ENCODE peak calls at places on chromosome 20, in nine cellular contexts. H, O, V, R, X, F, I, T and U are unnamed samples.

GRCh38 chr20:41692479-41693135 is 74.4 kb upstream of the CHD6 start:
- DNase-seq in I (peak), H (peak), V (peak), X (peak), R (peak), O (peak), T (peak), F (peak), U (no peak)

GRCh38 chr20:48098099-48098498 is 312.8 kb upstream of the SULF2 start:
- DNase-seq in O (no peak), I (no peak), V (no peak), X (no peak), T (no peak), R (no peak), F (no peak), H (no peak), U (no peak)

GRCh38 chr20:9578584-9578983 is 64.2 kb downstream of the LAMP5 start:
- DNase-seq in T (no peak), X (no peak), F (no peak), H (no peak), V (no peak), O (no peak), R (no peak), I (no peak), U (no peak)

GRCh38 chr20:51492167-51493092 is 50.1 kb downstream of the NFATC2 start:
- DNase-seq in T (no peak), X (peak), H (peak), I (peak), O (no peak), V (peak), R (no peak), F (no peak), U (no peak)

GRCh38 chr20:44720617-44720993 is 5.4 kb downstream of the CCN5 start:
- DNase-seq in T (peak), F (no peak), I (no peak), R (peak), O (peak), X (no peak), H (peak), V (no peak), U (peak)

GRCh38 chr20:36827541-36828279 is 48.2 kb upstream of the TLDC2 start:
- DNase-seq in H (no peak), V (peak), T (peak), I (no peak), X (peak), R (no peak), O (no peak), F (peak), U (no peak)

GRCh38 chr20:18428490-18429173 is 38.2 kb downstream of the DZANK1 start:
- DNase-seq in V (peak), T (no peak), I (no peak), F (no peak), H (no peak), R (peak), O (no peak), X (peak), U (no peak)

GRCh38 chr20:25738198-25738597 is 41.5 kb upstream of the ZNF337 start:
- DNase-seq in T (no peak), F (no peak), O (no peak), X (no peak), I (no peak), V (no peak), H (no peak), R (no peak), U (no peak)

GRCh38 chr20:47355489-47356219 is 845 bp downstream of the ZMYND8 start:
- DNase-seq in R (no peak), O (no peak), H (no peak), V (no peak), T (no peak), I (no peak), F (no peak), X (no peak), U (peak)

GRCh38 chr20:33255005-33255404 is 19.2 kb downstream of the BPIFA1 start:
- DNase-seq in R (no peak), I (no peak), X (no peak), F (no peak), O (no peak), T (no peak), H (no peak), V (no peak), U (no peak)

GRCh38 chr20:6575912-6576391 is 191.5 kb upstream of the BMP2 start:
- DNase-seq in X (no peak), R (no peak), O (no peak), H (no peak), T (no peak), V (no peak), I (no peak), F (no peak), U (peak)

GRCh38 chr20:4560667-4561066 is 161.0 kb upstream of the PRND start:
- DNase-seq in V (no peak), I (no peak), R (no peak), O (no peak), H (no peak), F (no peak), T (no peak), X (no peak), U (no peak)

GRCh38 chr20:58889334-58890072 is 37.0 kb downstream of the GNAS start:
- DNase-seq in O (no peak), F (no peak), H (peak), R (no peak), T (no peak), X (no peak), V (no peak), I (no peak), U (no peak)

GRCh38 chr20:45450097-45450818 is 19.3 kb upstream of the WFDC2 start:
- DNase-seq in F (peak), X (no peak), O (no peak), H (no peak), T (peak), R (no peak), V (peak), I (peak), U (no peak)

DNA sequence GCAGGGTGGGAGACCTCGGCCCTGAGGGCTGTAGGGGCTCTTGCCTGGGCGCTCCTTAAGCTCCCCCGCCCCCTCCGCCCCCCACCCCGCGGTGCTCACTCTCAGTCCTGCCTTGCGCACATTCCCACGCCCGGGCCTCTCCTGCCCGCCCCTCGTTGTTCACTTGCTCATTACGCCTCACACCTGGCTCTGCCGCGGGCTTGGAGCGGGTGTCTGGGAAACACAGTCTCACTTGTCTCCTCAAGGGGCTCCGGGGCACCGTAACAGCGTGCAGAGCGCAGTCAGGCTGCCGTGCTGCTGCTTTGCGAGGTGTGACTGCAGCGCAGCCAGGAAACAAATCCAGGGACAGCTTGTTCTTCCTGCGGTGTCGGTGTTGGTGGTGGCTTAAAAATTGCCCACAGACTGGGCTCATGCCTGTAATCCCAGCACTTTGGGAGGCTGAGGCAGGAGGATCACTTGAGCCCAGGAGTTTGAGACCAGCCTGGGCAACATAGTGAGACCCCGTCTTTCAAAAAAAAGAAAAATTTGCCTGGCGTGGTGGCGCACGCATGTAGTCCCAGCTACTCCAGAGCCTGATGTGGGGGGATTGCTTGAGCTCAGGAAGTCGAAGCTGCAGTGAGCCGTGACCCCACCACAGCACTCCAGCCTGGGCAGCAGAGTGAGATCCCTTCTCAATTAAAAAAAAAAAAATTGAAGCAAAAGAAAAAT is 4.6 kb downstream of the NPBWR2 start:
- DNase-seq in I (no peak), F (no peak), R (peak), O (peak), X (no peak), H (peak), T (peak), V (no peak), U (no peak)
- H3K27ac ChIP-seq in I (no peak), F (no peak), R (no peak), O (peak), X (no peak), H (no peak), T (no peak), V (no peak), U (no peak)

GRCh38 chr20:49824206-49824605 is 11.6 kb downstream of the SLC9A8 start:
- DNase-seq in R (no peak), O (no peak), T (peak), H (no peak), V (no peak), F (no peak), X (no peak), I (no peak), U (no peak)
- H3K27ac ChIP-seq in R (peak), O (no peak), T (peak), H (no peak), V (peak), F (no peak), X (no peak), I (peak), U (no peak)

GRCh38 chr20:1388706-1389483 is 4.0 kb downstream of the FKBP1A start:
- DNase-seq in X (no peak), R (no peak), T (no peak), V (no peak), H (no peak), F (no peak), O (no peak), I (no peak), U (no peak)
- H3K27ac ChIP-seq in X (peak), R (peak), T (no peak), V (peak), H (no peak), F (peak), O (peak), I (peak), U (no peak)

DNA sequence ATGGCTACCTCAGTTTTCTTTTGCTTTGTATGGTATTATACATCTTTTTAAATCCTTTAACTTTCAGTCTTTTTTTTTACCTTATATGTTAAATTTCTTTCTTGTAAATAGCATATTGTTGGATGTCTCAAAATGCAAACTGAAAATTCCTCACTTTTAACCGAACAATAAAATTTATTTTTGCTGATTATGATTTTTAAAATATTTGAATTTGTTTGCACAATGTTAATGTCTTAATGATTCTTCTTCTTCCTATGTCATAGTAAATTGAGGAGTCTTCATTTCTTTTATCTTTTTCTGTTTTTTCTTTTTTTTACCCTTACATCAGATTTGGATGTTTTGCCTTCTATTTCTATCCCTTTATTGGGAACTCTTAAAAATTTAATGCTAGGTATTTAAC is 574.2 kb upstream of the CDH4 start:
- DNase-seq in H (no peak), O (no peak), T (no peak), I (no peak), X (no peak), F (no peak), V (no peak), R (no peak), U (no peak)
- H3K27ac ChIP-seq in H (no peak), O (no peak), T (no peak), I (no peak), X (no peak), F (no peak), V (no peak), R (no peak), U (no peak)

DNA sequence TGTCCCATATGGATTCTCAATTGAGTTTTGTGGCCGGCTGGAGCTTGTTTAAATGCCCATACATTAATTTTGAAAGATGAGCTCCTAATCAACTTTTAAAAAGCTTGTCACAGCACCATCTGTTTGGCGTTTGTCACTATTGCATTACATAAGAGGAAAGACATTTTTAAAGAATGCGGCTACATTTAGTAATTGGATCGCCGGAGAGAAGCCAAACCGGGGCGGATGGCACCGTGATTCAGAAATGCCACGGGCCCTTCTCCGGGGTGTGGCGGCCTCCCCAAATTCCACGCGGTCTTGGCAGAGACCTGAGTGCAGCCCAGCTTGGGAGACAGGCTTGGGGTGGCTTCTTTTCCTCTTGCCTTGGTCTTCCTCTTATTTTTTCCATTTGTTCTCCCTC is 67.7 kb upstream of the ZNFX1 start:
- DNase-seq in V (no peak), T (peak), R (no peak), F (peak), X (no peak), O (peak), I (no peak), H (peak), U (peak)
- H3K27ac ChIP-seq in V (peak), T (peak), R (no peak), F (peak), X (no peak), O (peak), I (no peak), H (no peak), U (peak)